ENCODE peak calls at places on chromosomes 13 and 19, in seven cellular contexts. T, O, S, N, Z, Y and G are unnamed samples.

GRCh38 chr13:110902370-110902769 is 12.5 kb downstream of the ANKRD10 start:
- DNase-seq in T (no peak), O (no peak), S (no peak), N (no peak), Z (no peak), Y (no peak), G (no peak)

GRCh38 chr13:98173431-98173921 is 3.6 kb downstream of the RNF113B start:
- DNase-seq in T (no peak), O (no peak), S (no peak), N (peak; percentile 29), Z (peak; percentile 99), Y (peak; percentile 46), G (no peak)

GRCh38 chr19:41879670-41880328 is 2.7 kb downstream of the CD79A start:
- DNase-seq in T (no peak), O (no peak), S (no peak), N (no peak), Z (no peak), Y (no peak), G (no peak)

GRCh38 chr13:109699628-109700071 is 86.7 kb downstream of the IRS2 start:
- DNase-seq in T (no peak), O (no peak), S (no peak), N (no peak), Z (no peak), Y (no peak), G (no peak)

GRCh38 chr13:95498886-95499285 is 53.6 kb upstream of the CLDN10 start:
- DNase-seq in T (no peak), O (no peak), S (no peak), N (no peak), Z (no peak), Y (no peak), G (no peak)

GRCh38 chr19:30374791-30375650 is 2.8 kb downstream of the ZNF536 start:
- DNase-seq in T (no peak), O (no peak), S (no peak), N (no peak), Z (no peak), Y (no peak), G (no peak)

GRCh38 chr13:100442095-100442832 is 146.3 kb downstream of the GGACT start:
- DNase-seq in T (no peak), O (no peak), S (no peak), N (no peak), Z (no peak), Y (no peak), G (no peak)

GRCh38 chr13:50119593-50119992 is 104.3 kb downstream of the KCNRG start:
- DNase-seq in T (no peak), O (no peak), S (no peak), N (no peak), Z (peak; percentile 39), Y (no peak), G (no peak)

GRCh38 chr19:39792999-39793546 is 14.4 kb downstream of the LEUTX start:
- DNase-seq in T (peak; percentile 40), O (peak; percentile 72), S (peak; percentile 35), N (peak; percentile 65), Z (peak; percentile 81), Y (peak; percentile 88), G (peak; percentile 83)

GRCh38 chr19:18408053-18408476 is 10.6 kb upstream of the LRRC25 start:
- DNase-seq in T (peak; percentile 87), O (peak; percentile 82), S (no peak), N (no peak), Z (no peak), Y (no peak), G (peak; percentile 75)

GRCh38 chr19:58386166-58386575 is 898 bp upstream of the RPS5 start:
- DNase-seq in T (no peak), O (no peak), S (no peak), N (no peak), Z (no peak), Y (no peak), G (no peak)

GRCh38 chr19:16030964-16031871 is 45.1 kb upstream of the TPM4 start:
- DNase-seq in T (no peak), O (no peak), S (no peak), N (no peak), Z (no peak), Y (no peak), G (no peak)

GRCh38 chr19:12093777-12094176 is 29.2 kb downstream of the ZNF844 start:
- DNase-seq in T (peak; percentile 23), O (no peak), S (no peak), N (no peak), Z (no peak), Y (no peak), G (no peak)

GRCh38 chr13:35163674-35164073 is 221.6 kb downstream of the NBEA start:
- DNase-seq in T (no peak), O (no peak), S (no peak), N (no peak), Z (no peak), Y (no peak), G (no peak)

GRCh38 chr13:42892760-42893159 is 99.3 kb downstream of the EPSTI1 start:
- DNase-seq in T (no peak), O (no peak), S (no peak), N (no peak), Z (peak; percentile 69), Y (no peak), G (no peak)

GRCh38 chr13:112248909-112249592 is 127.1 kb upstream of the SPACA7 start:
- DNase-seq in T (no peak), O (peak; percentile 10), S (no peak), N (no peak), Z (no peak), Y (no peak), G (no peak)

GRCh38 chr13:64591981-64592380 is 2638.2 kb downstream of the PCDH9 start:
- DNase-seq in T (no peak), O (no peak), S (no peak), N (no peak), Z (peak; percentile 40), Y (no peak), G (no peak)

DNA sequence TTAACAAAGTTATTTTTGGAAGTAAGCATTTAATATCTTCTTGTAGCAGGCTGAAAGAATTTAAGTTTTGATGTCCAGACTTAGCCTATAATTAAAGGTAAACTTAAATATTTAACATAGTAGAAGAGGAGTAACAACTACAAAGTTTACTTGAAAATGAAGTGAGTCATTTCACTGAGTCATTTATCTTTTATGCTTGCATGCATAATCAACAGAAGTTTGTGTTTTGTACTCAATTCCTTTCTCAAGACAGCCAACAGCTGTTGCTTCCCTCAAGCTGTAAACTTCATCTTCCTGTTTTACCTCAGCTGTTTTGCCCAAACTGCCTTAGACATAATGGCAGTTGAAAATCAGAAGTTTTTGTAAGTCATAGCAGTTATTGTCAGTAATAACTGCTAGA is 58.0 kb downstream of the EDNRB start:
- DNase-seq in T (no peak), O (no peak), S (no peak), N (no peak), Z (peak; percentile 90), Y (no peak), G (no peak)
- H3K4me1 ChIP-seq in T (no peaks in the 10 kb centered on the region), O (no peaks in the 10 kb centered on the region), S (no peaks in the 10 kb centered on the region), N (no peaks in the 10 kb centered on the region), Z (peaks cover 3% of the 10 kb centered on the region), Y (no peaks in the 10 kb centered on the region), G (no peaks in the 10 kb centered on the region)

GRCh38 chr19:45786533-45786894 is 4.2 kb upstream of the DMPK start:
- DNase-seq in T (no peak), O (no peak), S (no peak), N (no peak), Z (no peak), Y (no peak), G (no peak)

GRCh38 chr19:45782820-45783785 is 813 bp upstream of the DMPK start:
- DNase-seq in T (no peak), O (no peak), S (no peak), N (no peak), Z (peak; percentile 75), Y (peak; percentile 58), G (no peak)

GRCh38 chr19:45784096-45784495 is 1.8 kb upstream of the DMPK start:
- DNase-seq in T (no peak), O (no peak), S (no peak), N (no peak), Z (no peak), Y (no peak), G (no peak)

GRCh38 chr19:45785781-45786532 is 3.7 kb upstream of the DMPK start:
- DNase-seq in T (no peak), O (no peak), S (no peak), N (no peak), Z (no peak), Y (no peak), G (no peak)

GRCh38 chr19:45785097-45785496 is 2.8 kb upstream of the DMPK start:
- DNase-seq in T (no peak), O (no peak), S (no peak), N (no peak), Z (no peak), Y (no peak), G (no peak)
- H3K27ac ChIP-seq in T (no peak overlapping the region), O (no peak overlapping the region), S (peak overlapping the region; percentile 89), N (no peak overlapping the region), Z (peak overlapping the region; percentile 8), Y (peak overlapping the region; percentile 11), G (peak overlapping the region; percentile 60)

GRCh38 chr13:33637978-33638743 is 179.8 kb upstream of the RFC3 start:
- DNase-seq in T (no peak), O (no peak), S (no peak), N (no peak), Z (peak; percentile 43), Y (no peak), G (no peak)

GRCh38 chr13:33636955-33637670 is 180.8 kb upstream of the RFC3 start:
- DNase-seq in T (no peak), O (no peak), S (no peak), N (no peak), Z (no peak), Y (no peak), G (no peak)

GRCh38 chr13:33634526-33635111 is 183.3 kb upstream of the RFC3 start:
- DNase-seq in T (no peak), O (no peak), S (no peak), N (no peak), Z (peak; percentile 52), Y (no peak), G (no peak)

GRCh38 chr13:33629610-33630009 is 188.3 kb upstream of the RFC3 start:
- DNase-seq in T (no peak), O (no peak), S (no peak), N (no peak), Z (no peak), Y (no peak), G (no peak)

DNA sequence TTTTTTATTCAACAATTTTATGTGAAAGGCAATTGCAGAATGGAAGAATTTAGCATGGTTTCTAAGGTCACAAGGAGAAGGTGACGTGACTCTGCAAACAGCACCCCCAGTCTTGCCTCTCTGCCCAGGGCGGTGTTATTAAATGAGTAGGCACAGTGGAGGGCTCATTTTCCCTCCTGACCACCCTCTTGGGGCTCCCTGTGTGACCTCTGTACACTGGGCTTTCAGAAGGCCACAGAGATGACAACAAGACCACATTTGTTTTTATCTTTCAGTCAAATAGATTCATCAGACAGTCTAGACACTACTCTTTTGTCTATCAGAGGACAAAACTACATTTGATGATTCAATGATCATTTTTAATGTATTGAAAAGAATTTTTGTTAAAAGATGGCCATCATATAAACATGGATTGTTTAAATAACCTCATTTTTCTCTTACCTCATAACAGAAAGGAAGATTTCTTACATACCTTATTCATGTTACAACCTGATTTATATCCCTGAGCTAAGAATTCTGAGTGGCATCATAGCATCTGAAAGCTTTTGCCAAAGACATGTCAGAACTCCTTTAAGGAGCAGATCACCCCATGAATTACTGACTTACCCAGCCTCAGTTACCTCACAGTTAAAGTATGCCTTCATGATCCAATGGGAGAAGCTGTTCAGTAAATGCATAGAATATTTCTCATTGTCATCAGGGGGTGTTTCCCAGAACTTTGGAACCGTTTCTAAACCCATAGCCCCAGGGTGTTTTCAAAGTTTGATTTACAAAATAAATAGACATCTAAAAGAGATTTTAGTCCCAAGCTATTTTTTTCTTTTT is 184.0 kb upstream of the RFC3 start:
- DNase-seq in T (no peak), O (no peak), S (no peak), N (no peak), Z (no peak), Y (peak; percentile 30), G (no peak)
- H3K4me1 ChIP-seq in T (peaks cover 8% of the 10 kb centered on the region), O (no peaks in the 10 kb centered on the region), S (no peaks in the 10 kb centered on the region), N (no peaks in the 10 kb centered on the region), Z (peaks cover 3% of the 10 kb centered on the region), Y (peaks cover 30% of the 10 kb centered on the region), G (no peaks in the 10 kb centered on the region)

GRCh38 chr13:30865131-30866009 is 40.7 kb upstream of the MEDAG start:
- DNase-seq in T (no peak), O (peak; percentile 72), S (peak; percentile 52), N (peak; percentile 78), Z (peak; percentile 96), Y (peak; percentile 81), G (peak; percentile 81)
- H3K27ac ChIP-seq in T (no peak overlapping the region), O (peak overlapping the region; percentile 63), S (peak overlapping the region; percentile 79), N (peak overlapping the region; percentile 23), Z (peak overlapping the region; percentile 96), Y (peak overlapping the region; percentile 81), G (peak overlapping the region; percentile 62)